ENCODE peak calls at places on chromosomes 16 and 17, in six cellular contexts. X is heart right ventricle; G is effector memory CD4-positive, alpha-beta T cell; P is heart left ventricle; D is MM.1S; T is left lung. I is an unnamed sample.

GRCh38 chr17:36008998-36009665 is 7.8 kb upstream of the CCL15 start:
- DNase-seq in X (no peak), P (no peak), G (no peak), D (peak; percentile 83), T (no peak), I (no peak)

GRCh38 chr17:82299452-82299851 is 18.0 kb downstream of the CD7 start:
- DNase-seq in D (no peak), T (no peak), P (no peak), X (no peak), G (no peak), I (no peak)

GRCh38 chr17:46057366-46057765 is 58.3 kb downstream of the STH start:
- DNase-seq in G (no peak), T (no peak), D (no peak), X (no peak), P (no peak), I (no peak)

GRCh38 chr17:77475012-77475976 is 334.5 kb downstream of the SEC14L1 start:
- DNase-seq in T (no peak), X (no peak), G (peak; percentile 66), D (peak; percentile 39), P (no peak), I (peak; percentile 51)

GRCh38 chr17:4806770-4807533 is at the start of gene PLD2:
- DNase-seq in G (peak; percentile 79), X (peak; percentile 87), D (peak; percentile 92), T (peak; percentile 90), P (peak; percentile 94), I (peak; percentile 87)

GRCh38 chr16:1989209-1989825 is 453 bp upstream of the SYNGR3 start:
- DNase-seq in G (no peak), D (no peak), T (no peak), P (no peak), X (no peak), I (no peak)

GRCh38 chr17:54662978-54663876 is 237.4 kb upstream of the TOM1L1 start:
- DNase-seq in D (no peak), T (no peak), G (no peak), X (no peak), P (no peak), I (no peak)

GRCh38 chr16:87499189-87499486 is 6.3 kb upstream of the ZCCHC14 start:
- DNase-seq in X (no peak), D (no peak), G (no peak), T (no peak), P (no peak), I (no peak)

GRCh38 chr16:56102159-56102798 is 89.0 kb upstream of the GNAO1 start:
- DNase-seq in T (no peak), X (peak; percentile 66), D (no peak), G (no peak), P (peak; percentile 70), I (no peak)

GRCh38 chr17:37180371-37180770 is 195.4 kb upstream of the C17orf78 start:
- DNase-seq in D (no peak), G (no peak), T (no peak), P (no peak), X (no peak), I (no peak)

GRCh38 chr17:52751051-52751450 is 592.5 kb upstream of the CA10 start:
- DNase-seq in P (no peak), G (no peak), T (no peak), D (no peak), X (no peak), I (no peak)

GRCh38 chr16:10562361-10562899 is 18.0 kb downstream of the EMP2 start:
- DNase-seq in P (no peak), T (no peak), G (no peak), D (no peak), X (no peak), I (no peak)

GRCh38 chr16:84548971-84549844 is 44.7 kb upstream of the MEAK7 start:
- DNase-seq in T (no peak), G (peak; percentile 37), P (no peak), X (peak; percentile 17), D (no peak), I (peak; percentile 68)

GRCh38 chr16:22335668-22336246 is 38.5 kb downstream of the POLR3E start:
- DNase-seq in G (no peak), X (no peak), D (no peak), T (no peak), P (no peak), I (no peak)

GRCh38 chr17:79075861-79076406 is 1.3 kb downstream of the ENGASE start:
- DNase-seq in D (no peak), G (no peak), P (no peak), T (peak; percentile 4), X (no peak), I (no peak)

GRCh38 chr16:57061084-57061905 is 31.1 kb upstream of the CPNE2 start:
- DNase-seq in X (peak; percentile 74), T (peak; percentile 83), D (no peak), G (no peak), P (peak; percentile 83), I (no peak)

GRCh38 chr16:86777098-86777946 is 199.0 kb downstream of the FOXL1 start:
- DNase-seq in T (no peak), X (no peak), D (no peak), G (no peak), P (no peak), I (no peak)

GRCh38 chr17:4165301-4166010 is 22.5 kb downstream of the CYB5D2 start:
- DNase-seq in P (no peak), D (no peak), G (no peak), T (no peak), X (peak; percentile 62), I (no peak)

GRCh38 chr16:4945560-4946502 is 8.9 kb upstream of the PPL start:
- DNase-seq in D (no peak), G (no peak), T (peak; percentile 59), X (no peak), P (no peak), I (no peak)
- H3K27ac ChIP-seq in D (no peak overlapping the region), G (no peak overlapping the region), T (peak overlapping the region; percentile 63), X (peak overlapping the region; percentile 1), P (peak overlapping the region; percentile 76), I (no peak overlapping the region)

GRCh38 chr16:54424043-54424451 is 137.5 kb upstream of the IRX3 start:
- DNase-seq in X (no peak), G (no peak), D (no peak), T (no peak), P (no peak), I (no peak)

GRCh38 chr16:54429029-54429428 is 142.4 kb upstream of the IRX3 start:
- DNase-seq in D (no peak), P (no peak), G (no peak), X (no peak), T (no peak), I (no peak)

GRCh38 chr16:54425681-54426549 is 139.3 kb upstream of the IRX3 start:
- DNase-seq in T (no peak), D (no peak), X (no peak), P (no peak), G (no peak), I (no peak)

GRCh38 chr16:54425068-54425467 is 138.5 kb upstream of the IRX3 start:
- DNase-seq in P (no peak), G (no peak), X (no peak), D (no peak), T (no peak), I (no peak)

GRCh38 chr16:54426550-54426843 is 139.9 kb upstream of the IRX3 start:
- DNase-seq in P (no peak), X (no peak), T (no peak), G (no peak), D (no peak), I (no peak)
- H3K27ac ChIP-seq in P (no peak overlapping the region), X (no peak overlapping the region), T (no peak overlapping the region), G (no peak overlapping the region), D (no peak overlapping the region), I (no peak overlapping the region)

GRCh38 chr17:1797323-1797722 is 32.4 kb downstream of the SMYD4 start:
- DNase-seq in G (no peak), X (no peak), T (no peak), D (no peak), P (no peak), I (no peak)
- H3K27ac ChIP-seq in G (no peak overlapping the region), X (peak overlapping the region; percentile 64), T (no peak overlapping the region), D (no peak overlapping the region), P (peak overlapping the region; percentile 66), I (no peak overlapping the region)

DNA sequence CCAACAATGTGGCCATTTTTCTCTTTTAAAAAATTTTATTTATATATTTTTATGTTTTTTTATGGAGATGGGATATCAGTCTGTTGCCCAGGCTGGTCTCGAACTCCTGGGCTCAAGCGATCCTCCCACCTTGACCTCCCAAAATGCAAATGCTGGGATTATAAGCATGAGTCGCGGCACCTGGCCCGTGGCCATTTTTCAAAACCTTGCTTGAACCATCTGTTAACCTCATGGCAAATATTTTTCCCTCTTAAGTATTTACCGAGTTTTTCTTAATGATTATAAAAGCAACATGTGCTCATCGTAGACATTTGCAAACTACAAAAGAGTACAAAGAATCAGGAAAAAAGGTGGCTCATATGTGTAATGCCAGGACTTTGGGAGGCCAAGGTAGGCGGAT is 127.6 kb downstream of the ABCC6 start:
- DNase-seq in D (no peak), G (no peak), X (no peak), P (no peak), T (no peak), I (no peak)
- H3K27ac ChIP-seq in D (no peak overlapping the region), G (no peak overlapping the region), X (no peak overlapping the region), P (no peak overlapping the region), T (peak overlapping the region; percentile 50), I (no peak overlapping the region)

DNA sequence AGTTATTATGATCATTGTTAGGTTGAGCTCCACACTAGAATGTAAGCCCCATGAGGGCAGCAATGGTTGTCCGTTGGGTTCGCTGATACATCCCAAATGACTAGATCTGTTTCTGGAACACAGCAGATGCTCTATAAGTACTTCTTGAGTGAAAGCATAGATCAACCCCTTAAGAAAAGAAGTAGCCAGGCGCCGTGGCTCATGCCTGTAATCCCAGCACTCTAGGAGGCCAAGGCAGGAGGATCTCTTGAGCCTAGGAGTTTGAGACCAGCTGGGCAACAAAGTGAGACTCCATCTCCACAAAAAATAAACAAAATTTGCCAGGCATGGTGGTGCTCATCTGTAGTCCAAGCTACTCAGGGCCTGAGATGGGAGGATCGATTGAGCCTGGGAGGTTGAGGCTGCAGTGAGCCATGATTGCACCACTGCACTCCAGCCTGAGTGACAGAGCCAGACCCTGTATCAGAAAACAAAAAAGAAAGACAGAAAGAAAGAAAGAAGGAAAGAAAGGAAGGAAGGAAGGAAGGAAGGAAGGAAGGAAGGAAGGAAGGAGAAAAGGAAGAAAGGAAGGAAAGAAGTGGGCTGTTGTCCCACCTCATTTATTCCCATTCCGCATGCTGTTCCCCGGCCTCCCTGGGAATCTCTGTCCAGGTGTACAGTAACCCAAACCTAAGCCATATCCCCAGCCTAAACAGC is 54.4 kb upstream of the RPL38 start:
- DNase-seq in X (no peak), P (no peak), G (no peak), T (no peak), D (no peak), I (no peak)
- H3K27ac ChIP-seq in X (no peak overlapping the region), P (no peak overlapping the region), G (no peak overlapping the region), T (no peak overlapping the region), D (no peak overlapping the region), I (no peak overlapping the region)

GRCh38 chr17:21005367-21005766 is 37.4 kb downstream of the USP22 start:
- DNase-seq in D (no peak), P (no peak), G (no peak), X (no peak), T (no peak), I (no peak)
- H3K27ac ChIP-seq in D (no peak overlapping the region), P (no peak overlapping the region), G (no peak overlapping the region), X (peak overlapping the region; percentile 34), T (no peak overlapping the region), I (no peak overlapping the region)

DNA sequence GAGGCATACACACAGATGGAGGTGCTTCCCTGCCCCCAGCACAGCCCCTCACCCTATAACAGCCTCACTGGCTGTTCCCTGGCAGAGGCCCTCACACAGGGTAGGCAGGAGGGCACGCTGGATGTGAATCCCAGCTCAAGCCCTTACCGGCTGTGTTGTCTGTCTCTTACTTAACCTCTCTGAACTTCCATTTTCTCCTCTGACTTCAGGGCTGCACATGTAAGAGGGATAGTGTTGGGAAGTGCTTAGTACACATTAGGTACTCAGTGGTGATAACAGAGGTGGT is 24.6 kb upstream of the EIF1 start:
- DNase-seq in G (no peak), P (peak; percentile 25), T (no peak), D (no peak), X (no peak), I (no peak)
- H3K27ac ChIP-seq in G (no peak overlapping the region), P (no peak overlapping the region), T (no peak overlapping the region), D (no peak overlapping the region), X (no peak overlapping the region), I (no peak overlapping the region)

I was measured in CD4-positive, CD25-positive, alpha-beta regulatory T cell.